ENCODE peak calls at places on chromosomes 5 and 9, in seven cellular contexts. Y is body of pancreas, S is A673, Q is heart right ventricle, Z is mesenchymal stem cell, R is Karpas-422, J is aorta. L is an unnamed sample.

GRCh38 chr5:90548069-90548593 is 10.5 kb upstream of the ADGRV1 start:
- DNase-seq in Y (peak; percentile 77), S (peak; percentile 44), Q (no peak), Z (no peak), R (no peak), J (no peak), L (peak; percentile 81)

GRCh38 chr5:8568858-8569257 is 699.9 kb downstream of the MTRR start:
- DNase-seq in Y (no peak), S (no peak), Q (no peak), Z (no peak), R (no peak), J (no peak), L (no peak)

GRCh38 chr5:36722913-36723312 is 116.5 kb downstream of the SLC1A3 start:
- DNase-seq in Y (no peak), S (peak; percentile 41), Q (no peak), Z (no peak), R (no peak), J (no peak), L (no peak)

GRCh38 chr9:123741214-123741613 is 188.7 kb downstream of the DENND1A start:
- DNase-seq in Y (no peak), S (no peak), Q (no peak), Z (no peak), R (no peak), J (no peak), L (no peak)

GRCh38 chr9:124776952-124777645 is at the start of gene OLFML2A:
- DNase-seq in Y (no peak), S (peak; percentile 66), Q (peak; percentile 47), Z (no peak), R (peak; percentile 4), J (peak; percentile 79), L (peak; percentile 67)

GRCh38 chr5:157511656-157512644 is 51.9 kb downstream of the NIPAL4 start:
- DNase-seq in Y (peak; percentile 81), S (peak; percentile 78), Q (peak; percentile 86), Z (peak; percentile 97), R (no peak), J (peak; percentile 97), L (peak; percentile 76)

GRCh38 chr9:92950359-92950955 is 3.1 kb downstream of the FGD3 start:
- DNase-seq in Y (no peak), S (no peak), Q (no peak), Z (no peak), R (no peak), J (peak; percentile 30), L (peak; percentile 51)

GRCh38 chr9:74496819-74497749 is at the start of gene RORB:
- DNase-seq in Y (peak; percentile 45), S (peak; percentile 60), Q (peak; percentile 70), Z (peak; percentile 36), R (peak; percentile 65), J (peak; percentile 84), L (peak; percentile 80)

GRCh38 chr5:33939863-33940262 is 3.7 kb downstream of the RXFP3 start:
- DNase-seq in Y (no peak), S (no peak), Q (no peak), Z (peak; percentile 36), R (no peak), J (no peak), L (no peak)

GRCh38 chr5:147453901-147454814 is 55.7 kb downstream of the DPYSL3 start:
- DNase-seq in Y (peak; percentile 75), S (peak; percentile 94), Q (peak; percentile 90), Z (peak; percentile 91), R (peak; percentile 92), J (peak; percentile 98), L (peak; percentile 92)

GRCh38 chr5:143791848-143792701 is 19.9 kb upstream of the HMHB1 start:
- DNase-seq in Y (no peak), S (peak; percentile 16), Q (no peak), Z (no peak), R (no peak), J (no peak), L (no peak)

GRCh38 chr9:76619645-76620044 is 144.6 kb upstream of the PCA3 start:
- DNase-seq in Y (no peak), S (no peak), Q (no peak), Z (no peak), R (no peak), J (no peak), L (no peak)

GRCh38 chr5:180399391-180399790 is 46.3 kb upstream of the GFPT2 start:
- DNase-seq in Y (no peak), S (no peak), Q (no peak), Z (no peak), R (no peak), J (peak; percentile 76), L (peak; percentile 51)

GRCh38 chr9:98678244-98678842 is 30.4 kb downstream of the GABBR2 start:
- DNase-seq in Y (no peak), S (peak; percentile 23), Q (no peak), Z (no peak), R (peak; percentile 78), J (no peak), L (no peak)

GRCh38 chr5:65927497-65928340 is 1.3 kb downstream of the ERBIN start:
- DNase-seq in Y (peak; percentile 15), S (peak; percentile 58), Q (no peak), Z (peak; percentile 77), R (peak; percentile 81), J (no peak), L (no peak)

GRCh38 chr5:76617675-76618074 is 5.5 kb downstream of the F2RL2 start:
- DNase-seq in Y (no peak), S (no peak), Q (no peak), Z (peak; percentile 37), R (no peak), J (no peak), L (no peak)

GRCh38 chr5:29077451-29077850 is 2039.1 kb upstream of the CDH9 start:
- DNase-seq in Y (no peak), S (no peak), Q (no peak), Z (no peak), R (no peak), J (no peak), L (no peak)

GRCh38 chr9:108477538-108478006 is 378.2 kb downstream of the ACTL7B start:
- DNase-seq in Y (no peak), S (no peak), Q (no peak), Z (peak; percentile 87), R (no peak), J (no peak), L (no peak)

GRCh38 chr9:112439825-112440224 is 46.8 kb upstream of the KIAA1958 start:
- DNase-seq in Y (no peak), S (no peak), Q (no peak), Z (no peak), R (no peak), J (no peak), L (no peak)

GRCh38 chr9:115033800-115034199 is 84.2 kb downstream of the TNC start:
- DNase-seq in Y (no peak), S (no peak), Q (no peak), Z (no peak), R (no peak), J (no peak), L (no peak)

GRCh38 chr9:115038138-115038537 is 79.8 kb downstream of the TNC start:
- DNase-seq in Y (no peak), S (no peak), Q (no peak), Z (no peak), R (no peak), J (no peak), L (no peak)

GRCh38 chr9:115034801-115035200 is 83.2 kb downstream of the TNC start:
- DNase-seq in Y (no peak), S (no peak), Q (no peak), Z (peak; percentile 46), R (no peak), J (no peak), L (no peak)

GRCh38 chr9:115036691-115037090 is 81.3 kb downstream of the TNC start:
- DNase-seq in Y (no peak), S (no peak), Q (no peak), Z (no peak), R (no peak), J (no peak), L (no peak)

DNA sequence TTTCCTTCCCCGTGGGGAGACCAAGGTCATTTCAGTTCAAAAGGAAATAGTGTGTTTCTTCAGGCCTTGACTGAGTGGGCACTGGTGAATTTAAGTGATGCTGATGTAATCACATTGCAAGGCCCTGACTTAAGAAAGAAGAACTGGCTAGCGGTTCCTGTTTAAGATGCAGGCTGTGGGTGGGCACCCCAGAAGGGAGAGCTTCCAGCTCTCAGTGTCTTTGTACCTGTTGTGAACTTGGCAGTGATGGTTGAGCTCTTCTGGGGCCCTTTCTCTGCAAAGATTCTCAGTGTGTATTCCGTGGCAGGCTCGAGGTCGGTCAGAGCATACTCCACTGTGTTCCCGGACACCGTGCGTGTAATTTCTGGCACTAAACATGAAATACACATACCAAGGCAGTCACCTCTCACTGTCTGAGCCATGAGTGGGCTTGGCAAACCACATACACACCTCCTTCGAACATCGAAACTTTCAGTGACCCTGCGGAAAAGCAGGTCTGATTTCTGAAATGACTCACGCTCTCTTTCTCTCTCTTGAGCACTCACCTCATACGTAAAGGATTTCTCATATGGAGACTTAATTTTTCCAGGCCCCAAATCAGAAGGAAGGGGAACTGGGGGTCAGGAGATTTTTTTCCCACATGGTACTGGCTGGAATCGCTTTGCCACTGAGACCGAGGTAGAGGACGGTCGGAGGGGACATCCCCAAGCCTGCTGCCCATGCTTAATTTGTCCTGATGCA is 81.9 kb downstream of the TNC start:
- DNase-seq in Y (peak; percentile 17), S (peak; percentile 62), Q (no peak), Z (peak; percentile 69), R (peak; percentile 47), J (no peak), L (no peak)
- H3K36me3 ChIP-seq in Y (no peaks in the 10 kb centered on the region), S (peaks cover 78% of the 10 kb centered on the region), Q (no peaks in the 10 kb centered on the region), Z (peaks cover 46% of the 10 kb centered on the region), R (no peaks in the 10 kb centered on the region), J (no peaks in the 10 kb centered on the region), L (no peaks in the 10 kb centered on the region)

DNA sequence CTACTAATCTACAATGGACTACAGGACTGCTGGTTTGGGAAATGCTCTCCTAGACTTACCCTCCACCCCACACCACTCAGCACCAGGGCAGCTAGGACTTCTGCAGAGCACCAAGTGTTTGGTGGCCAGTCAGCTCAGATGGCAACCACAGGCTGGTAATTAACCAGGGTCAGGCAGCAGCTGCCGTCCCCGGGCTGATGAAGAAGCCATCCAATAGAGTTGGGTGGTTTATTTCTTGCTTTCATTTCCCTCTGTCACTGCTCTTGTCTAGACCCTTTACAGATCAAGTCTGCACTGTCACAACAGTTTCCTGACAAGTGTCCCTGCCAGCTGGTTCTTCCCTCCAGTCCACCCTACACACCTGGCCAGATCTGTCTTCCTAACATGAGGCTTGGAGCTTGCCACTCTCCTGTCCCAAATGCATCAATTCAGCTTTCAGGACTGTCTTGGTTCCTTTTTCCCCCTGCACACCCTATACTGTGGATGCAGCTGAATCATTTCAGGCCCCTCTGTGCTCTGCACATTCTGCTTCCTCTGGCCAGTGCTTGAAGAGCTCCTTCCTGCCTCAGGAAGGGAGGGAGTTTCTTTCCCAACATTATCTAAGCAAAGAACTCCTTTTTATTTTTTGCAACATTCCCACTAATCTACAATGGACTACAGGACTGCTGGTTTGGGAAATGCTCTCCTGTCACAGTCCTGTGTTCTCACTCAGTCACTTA is 30.2 kb upstream of the HSPA9 start:
- DNase-seq in Y (no peak), S (no peak), Q (no peak), Z (peak; percentile 40), R (no peak), J (no peak), L (no peak)
- H3K27me3 ChIP-seq in Y (no peaks in the 10 kb centered on the region), S (no peaks in the 10 kb centered on the region), Q (no peaks in the 10 kb centered on the region), Z (no peaks in the 10 kb centered on the region), R (no peaks in the 10 kb centered on the region), J (no peaks in the 10 kb centered on the region), L (no peaks in the 10 kb centered on the region)

GRCh38 chr9:117705386-117705785 is 1.2 kb downstream of the TLR4 start:
- DNase-seq in Y (no peak), S (no peak), Q (no peak), Z (peak; percentile 35), R (no peak), J (no peak), L (no peak)
- H3K27ac ChIP-seq in Y (no peak overlapping the region), S (no peak overlapping the region), Q (peak overlapping the region; percentile 95), Z (peak overlapping the region; percentile 30), R (no peak overlapping the region), J (peak overlapping the region; percentile 8), L (peak overlapping the region; percentile 76)

GRCh38 chr5:131693894-131694293 is 58.9 kb upstream of the RAPGEF6 start:
- DNase-seq in Y (no peak), S (no peak), Q (no peak), Z (no peak), R (no peak), J (no peak), L (no peak)
- H3K36me3 ChIP-seq in Y (no peaks in the 10 kb centered on the region), S (peaks cover 11% of the 10 kb centered on the region), Q (peaks cover 36% of the 10 kb centered on the region), Z (peaks cover 7% of the 10 kb centered on the region), R (peaks cover 44% of the 10 kb centered on the region), J (no peaks in the 10 kb centered on the region), L (peaks cover 47% of the 10 kb centered on the region)